ENCODE peak calls at places on chromosomes 12 and 14, in seven cellular contexts. L is progenitor cell of endocrine pancreas, J is omental fat pad, Q is chondrocyte, S is fibroblast of mammary gland, P is cardiac fibroblast, I is neural crest cell. X is an unnamed sample.

GRCh38 chr12:78802593-78802992 is 62.0 kb upstream of the SYT1 start:
- DNase-seq in L (no peak), I (no peak), Q (no peak), J (no peak), P (peak), S (peak), X (no peak)

GRCh38 chr14:88546621-88547385 is 8.0 kb downstream of the PTPN21 start:
- DNase-seq in I (no peak), Q (no peak), J (no peak), S (peak), L (no peak), P (no peak), X (no peak)

GRCh38 chr12:130482448-130482847 is 144.8 kb downstream of the PIWIL1 start:
- DNase-seq in I (no peak), J (no peak), L (no peak), S (no peak), Q (no peak), P (no peak), X (no peak)

GRCh38 chr14:76708028-76708427 is 53.2 kb upstream of the VASH1 start:
- DNase-seq in I (no peak), S (peak), Q (no peak), L (no peak), P (no peak), J (no peak), X (no peak)

GRCh38 chr12:44372259-44372658 is 503.9 kb downstream of the NELL2 start:
- DNase-seq in S (peak), L (no peak), Q (no peak), I (no peak), P (peak), J (no peak), X (no peak)

GRCh38 chr12:124096869-124097434 is 123.9 kb downstream of the ZNF664 start:
- DNase-seq in J (no peak), P (no peak), Q (no peak), S (no peak), I (no peak), L (no peak), X (no peak)

GRCh38 chr12:43921666-43922337 is 85.9 kb downstream of the TMEM117 start:
- DNase-seq in L (no peak), I (no peak), S (peak), Q (no peak), P (peak), J (no peak), X (no peak)

GRCh38 chr14:52663850-52664249 is 31.5 kb downstream of the ERO1A start:
- DNase-seq in S (no peak), Q (no peak), I (no peak), J (no peak), L (no peak), P (no peak), X (no peak)

GRCh38 chr12:124913474-124914391 is 717 bp downstream of the UBC start:
- DNase-seq in S (peak), I (peak), J (peak), Q (peak), P (peak), L (peak), X (peak)

GRCh38 chr12:109763201-109763841 is 49.7 kb downstream of the FAM222A start:
- DNase-seq in L (no peak), I (no peak), S (peak), J (no peak), P (peak), Q (peak), X (no peak)

GRCh38 chr14:99603471-99603933 is 505 bp downstream of the CCDC85C start:
- DNase-seq in J (no peak), P (peak), L (peak), Q (no peak), I (peak), S (peak), X (no peak)

GRCh38 chr14:84152452-84152851 is 1377.5 kb upstream of the FLRT2 start:
- DNase-seq in S (no peak), I (no peak), Q (no peak), L (no peak), P (no peak), J (no peak), X (no peak)

GRCh38 chr12:26153421-26154154 is 28.8 kb upstream of the BHLHE41 start:
- DNase-seq in L (no peak), P (peak), Q (no peak), J (no peak), S (peak), I (no peak), X (no peak)

GRCh38 chr12:79402626-79403025 is 288.1 kb downstream of the PAWR start:
- DNase-seq in P (peak), L (no peak), I (no peak), S (peak), Q (no peak), J (no peak), X (no peak)

GRCh38 chr12:106348411-106348810 is 9.1 kb upstream of the POLR3B start:
- DNase-seq in P (no peak), L (no peak), J (no peak), I (no peak), S (no peak), Q (no peak), X (no peak)

GRCh38 chr12:46487567-46488131 is 115.1 kb upstream of the SLC38A2 start:
- DNase-seq in J (no peak), S (no peak), L (no peak), P (no peak), I (no peak), Q (no peak), X (no peak)

GRCh38 chr12:51323317-51323960 is 535 bp downstream of the BIN2 start:
- DNase-seq in I (no peak), J (no peak), P (no peak), Q (no peak), L (no peak), S (no peak), X (no peak)

GRCh38 chr12:67937822-67938221 is 51.4 kb upstream of the IFNG-AS1 start:
- DNase-seq in L (no peak), I (no peak), P (no peak), Q (no peak), S (no peak), J (no peak), X (no peak)

GRCh38 chr14:71403673-71404072 is 496.4 kb downstream of the PCNX1 start:
- DNase-seq in S (peak), Q (no peak), P (peak), J (no peak), L (no peak), I (no peak), X (no peak)

GRCh38 chr14:22140623-22141022 is 448.4 kb downstream of the DAD1 start:
- DNase-seq in J (no peak), S (no peak), I (no peak), P (no peak), Q (no peak), L (no peak), X (no peak)

GRCh38 chr12:83796527-83796926 is 1109.8 kb downstream of the TMTC2 start:
- DNase-seq in L (no peak), P (no peak), J (no peak), Q (no peak), S (no peak), I (no peak), X (no peak)

GRCh38 chr14:68463705-68464104 is 329.2 kb downstream of the ZFP36L1 start:
- DNase-seq in J (no peak), Q (no peak), S (no peak), L (no peak), I (no peak), P (peak), X (no peak)

GRCh38 chr12:90410962-90411361 is 544.0 kb downstream of the CCER1 start:
- DNase-seq in S (no peak), L (no peak), P (no peak), Q (peak), J (no peak), I (no peak), X (no peak)

GRCh38 chr12:46373303-46374182 is 970 bp upstream of the SLC38A2 start:
- DNase-seq in Q (peak), I (peak), J (peak), L (peak), P (peak), S (no peak), X (peak)

GRCh38 chr12:71164877-71165197 is 7.0 kb upstream of the TSPAN8 start:
- DNase-seq in L (no peak), S (peak), Q (no peak), J (no peak), P (peak), I (no peak), X (no peak)

GRCh38 chr12:114580306-114580705 is 103.7 kb downstream of the TBX3 start:
- DNase-seq in Q (no peak), S (no peak), P (no peak), L (no peak), I (no peak), J (no peak), X (no peak)

GRCh38 chr12:77617818-77618217 is 212.9 kb upstream of the NAV3 start:
- DNase-seq in Q (no peak), J (no peak), I (no peak), S (no peak), L (no peak), P (no peak), X (no peak)

GRCh38 chr12:77615331-77615730 is 215.4 kb upstream of the NAV3 start:
- DNase-seq in J (no peak), S (peak), Q (no peak), I (no peak), L (no peak), P (peak), X (no peak)
- TF ChIP-seq CTCF in J (no peak), S (peak), Q (peak), I (peak), L (peak), P (no peak), X (no peak)

GRCh38 chr14:23536494-23536893 is 15.1 kb downstream of the ZFHX2 start:
- DNase-seq in P (no peak), L (no peak), Q (no peak), S (no peak), I (no peak), J (no peak), X (no peak)

GRCh38 chr14:23538785-23539184 is 12.8 kb downstream of the ZFHX2 start:
- DNase-seq in L (no peak), I (no peak), P (peak), J (no peak), S (peak), Q (no peak), X (no peak)

GRCh38 chr14:23535943-23536342 is 15.6 kb downstream of the ZFHX2 start:
- DNase-seq in S (no peak), J (no peak), I (no peak), L (no peak), P (no peak), Q (no peak), X (no peak)

GRCh38 chr14:23538049-23538718 is 13.4 kb downstream of the ZFHX2 start:
- DNase-seq in S (no peak), L (no peak), P (no peak), J (no peak), Q (no peak), I (no peak), X (no peak)

GRCh38 chr14:23537351-23538048 is 14.1 kb downstream of the ZFHX2 start:
- DNase-seq in L (no peak), I (no peak), Q (no peak), J (no peak), P (no peak), S (no peak), X (no peak)
- TF ChIP-seq CTCF in L (no peak), I (no peak), Q (no peak), J (no peak), P (no peak), S (no peak), X (no peak)

DNA sequence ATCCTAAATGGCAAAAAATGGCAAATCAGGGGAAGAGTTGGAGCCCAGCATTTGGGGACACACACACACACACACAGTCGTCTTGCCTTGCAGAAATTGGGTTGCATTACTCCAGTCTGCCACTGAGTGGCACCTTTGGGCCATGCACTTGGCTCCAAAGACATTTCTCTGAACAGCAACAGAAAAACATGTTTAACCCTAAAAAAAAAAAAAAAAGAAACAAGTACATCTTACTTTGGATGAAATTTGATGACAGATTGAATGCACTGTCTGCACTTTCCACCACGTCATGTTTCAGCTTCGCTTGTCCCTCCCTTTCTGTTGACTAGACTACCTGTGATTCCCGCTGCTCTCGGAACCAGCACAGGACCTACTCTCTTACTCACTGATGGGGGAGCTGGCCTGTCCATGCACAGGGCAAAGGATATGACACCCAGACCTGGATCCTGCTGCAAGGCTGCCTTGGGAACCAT is 376.9 kb downstream of the DPF3 start:
- DNase-seq in L (peak), Q (no peak), I (peak), S (peak), J (peak), P (peak), X (peak)
- TF ChIP-seq CTCF in L (peak), Q (peak), I (peak), S (peak), J (peak), P (peak), X (peak)

GRCh38 chr12:94195483-94195882 is 47.1 kb downstream of the PLXNC1 start:
- DNase-seq in I (no peak), P (no peak), L (no peak), Q (no peak), J (no peak), S (no peak), X (no peak)
- TF ChIP-seq CTCF in I (peak), P (no peak), L (peak), Q (no peak), J (no peak), S (peak), X (no peak)

DNA sequence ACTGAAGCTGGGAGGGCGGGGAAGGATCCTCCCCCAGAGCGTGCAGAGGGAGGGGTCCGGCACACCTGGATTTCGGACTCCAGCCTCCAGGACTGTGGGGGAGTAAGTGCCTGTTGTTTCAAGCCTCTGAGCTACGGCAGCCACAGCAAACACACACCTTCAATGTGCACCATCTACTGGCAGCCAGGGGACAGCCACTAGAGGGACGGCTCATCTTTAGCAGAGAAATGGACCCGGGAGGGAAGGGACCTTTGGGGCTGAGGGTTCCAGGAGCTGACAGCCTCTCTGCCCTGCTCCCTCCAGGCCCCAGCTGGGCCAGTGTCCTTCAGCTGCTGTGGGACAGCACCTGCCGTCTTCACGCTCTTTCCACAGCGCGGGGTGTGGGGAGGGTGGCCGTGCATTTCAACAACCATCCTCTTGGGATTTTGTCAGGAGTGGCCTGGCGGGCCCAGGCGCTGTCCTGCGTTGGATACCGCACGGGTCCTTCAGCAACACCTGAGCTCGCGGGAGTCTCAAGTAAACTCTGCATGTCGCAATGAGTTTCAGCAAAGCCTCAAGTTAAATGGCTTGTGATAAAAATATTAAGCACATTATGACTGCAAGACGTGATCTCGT is 209.2 kb upstream of the C14orf180 start:
- DNase-seq in Q (peak), J (no peak), I (no peak), P (no peak), L (no peak), S (no peak), X (no peak)
- TF ChIP-seq CTCF in Q (peak), J (no peak), I (peak), P (no peak), L (peak), S (no peak), X (no peak)

GRCh38 chr14:31935406-31935805 is 141.7 kb upstream of the ARHGAP5 start:
- DNase-seq in L (no peak), J (no peak), P (no peak), S (no peak), I (no peak), Q (no peak), X (no peak)

GRCh38 chr14:31936100-31936499 is 141.0 kb upstream of the ARHGAP5 start:
- DNase-seq in L (no peak), S (no peak), P (peak), J (no peak), I (no peak), Q (no peak), X (no peak)

GRCh38 chr14:31932675-31933074 is 144.4 kb upstream of the ARHGAP5 start:
- DNase-seq in L (no peak), J (no peak), S (no peak), Q (no peak), I (no peak), P (no peak), X (no peak)

GRCh38 chr14:31933716-31934115 is 143.4 kb upstream of the ARHGAP5 start:
- DNase-seq in Q (no peak), P (peak), I (no peak), J (no peak), L (no peak), S (no peak), X (no peak)

GRCh38 chr14:31934767-31935266 is 142.3 kb upstream of the ARHGAP5 start:
- DNase-seq in L (no peak), S (peak), I (peak), Q (no peak), J (no peak), P (peak), X (no peak)
- TF ChIP-seq CTCF in L (peak), S (peak), I (peak), Q (peak), J (no peak), P (peak), X (no peak)

GRCh38 chr12:88909510-88909909 is 329.2 kb upstream of the KITLG start:
- DNase-seq in P (no peak), L (no peak), Q (no peak), J (no peak), I (no peak), S (no peak), X (no peak)

GRCh38 chr12:88914967-88915366 is 334.7 kb upstream of the KITLG start:
- DNase-seq in Q (peak), S (no peak), I (no peak), L (no peak), J (no peak), P (no peak), X (no peak)
- TF ChIP-seq CTCF in Q (no peak), S (no peak), I (no peak), L (no peak), J (no peak), P (no peak), X (no peak)

DNA sequence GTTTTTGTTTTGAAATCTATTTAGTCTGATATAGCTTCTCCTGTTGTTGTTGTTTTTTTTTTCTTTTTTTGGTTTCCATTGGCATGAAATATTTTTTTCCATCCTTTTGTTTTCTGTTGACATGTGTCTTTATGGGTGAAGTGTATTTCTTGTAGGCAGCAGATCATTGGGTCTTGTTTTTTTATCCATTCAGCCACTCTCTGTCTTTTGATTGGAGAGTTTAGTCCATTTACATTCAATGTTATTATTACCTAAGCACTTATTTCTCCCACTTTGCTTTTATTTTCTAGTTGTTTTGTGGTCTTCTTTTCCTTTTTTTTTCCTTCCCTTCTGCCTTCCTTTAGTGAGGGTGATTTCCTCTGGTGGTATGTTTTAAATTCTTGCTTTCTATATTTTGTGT is 193.6 kb upstream of the TMEM260 start:
- DNase-seq in J (no peak), S (no peak), I (no peak), L (no peak), P (no peak), Q (no peak), X (no peak)
- TF ChIP-seq CTCF in J (no peak), S (no peak), I (no peak), L (no peak), P (no peak), Q (no peak), X (no peak)

GRCh38 chr14:60721331-60722162 is 2.6 kb downstream of the SIX4 start:
- DNase-seq in Q (peak), P (peak), L (peak), S (peak), J (peak), I (peak), X (peak)
- TF ChIP-seq CTCF in Q (peak), P (peak), L (peak), S (no peak), J (no peak), I (peak), X (peak)